ENCODE peak calls at places on chromosomes 16 and 17, in nine cellular contexts. O, N, E, Z, P, D, C, G and K are unnamed samples. For H3K4me1, the result is how much of the 10 kb centered on the place peaks cover.

GRCh38 chr17:69448431-69449102 is 34.1 kb downstream of the MAP2K6 start:
- DNase-seq in O (peak), N (no peak), E (no peak), Z (peak), P (no peak), D (peak), C (no peak), G (no peak), K (peak)

GRCh38 chr17:50763716-50764450 is 3.4 kb downstream of the ANKRD40CL start:
- DNase-seq in O (no peak), N (no peak), E (no peak), Z (no peak), P (no peak), D (no peak), C (no peak), G (no peak), K (no peak)

GRCh38 chr16:80527297-80527696 is 13.5 kb upstream of the DYNLRB2 start:
- DNase-seq in O (no peak), N (peak), E (no peak), Z (peak), P (peak), D (no peak), C (no peak), G (no peak), K (peak)

GRCh38 chr16:30459456-30459855 is 13.1 kb upstream of the ITGAL start:
- DNase-seq in O (no peak), N (no peak), E (no peak), Z (no peak), P (no peak), D (no peak), C (no peak), G (no peak), K (no peak)

GRCh38 chr16:10576390-10577304 is 3.8 kb downstream of the EMP2 start:
- DNase-seq in O (no peak), N (no peak), E (no peak), Z (no peak), P (no peak), D (no peak), C (no peak), G (no peak), K (no peak)

GRCh38 chr16:55171241-55171640 is 152.8 kb upstream of the IRX6 start:
- DNase-seq in O (no peak), N (no peak), E (no peak), Z (no peak), P (no peak), D (no peak), C (no peak), G (no peak), K (no peak)

GRCh38 chr16:77585379-77585778 is 136.9 kb upstream of the NUDT7 start:
- DNase-seq in O (no peak), N (no peak), E (no peak), Z (peak), P (no peak), D (no peak), C (no peak), G (no peak), K (no peak)

GRCh38 chr17:51995797-51996403 is 162.6 kb downstream of the CA10 start:
- DNase-seq in O (no peak), N (no peak), E (no peak), Z (no peak), P (no peak), D (no peak), C (no peak), G (no peak), K (no peak)

GRCh38 chr16:450800-451512 is 25.5 kb downstream of the RAB11FIP3 start:
- DNase-seq in O (no peak), N (no peak), E (no peak), Z (no peak), P (no peak), D (no peak), C (no peak), G (no peak), K (no peak)

GRCh38 chr17:34797724-34798123 is 163.5 kb downstream of the CCT6B start:
- DNase-seq in O (no peak), N (no peak), E (no peak), Z (peak), P (peak), D (peak), C (no peak), G (no peak), K (no peak)

GRCh38 chr16:67460168-67460567 is 20.8 kb downstream of the ATP6V0D1 start:
- DNase-seq in O (no peak), N (no peak), E (no peak), Z (no peak), P (no peak), D (no peak), C (no peak), G (no peak), K (peak)

GRCh38 chr17:62692159-62692651 is 64.7 kb downstream of the MRC2 start:
- DNase-seq in O (no peak), N (no peak), E (no peak), Z (no peak), P (no peak), D (no peak), C (no peak), G (no peak), K (no peak)

GRCh38 chr16:85761866-85762265 is 11.0 kb upstream of the C16orf74 start:
- DNase-seq in O (no peak), N (no peak), E (no peak), Z (no peak), P (no peak), D (no peak), C (no peak), G (no peak), K (no peak)

GRCh38 chr16:3145660-3146059 is 10.8 kb downstream of the ZNF213 start:
- DNase-seq in O (no peak), N (no peak), E (no peak), Z (no peak), P (no peak), D (no peak), C (no peak), G (no peak), K (no peak)

GRCh38 chr16:68406458-68407041 is 41.8 kb downstream of the SMPD3 start:
- DNase-seq in O (no peak), N (no peak), E (no peak), Z (peak), P (no peak), D (no peak), C (no peak), G (no peak), K (no peak)

GRCh38 chr17:57215317-57215716 is 41.0 kb upstream of the MSI2 start:
- DNase-seq in O (no peak), N (no peak), E (peak), Z (peak), P (no peak), D (no peak), C (no peak), G (peak), K (no peak)

GRCh38 chr16:450385-450784 is 24.9 kb downstream of the RAB11FIP3 start:
- DNase-seq in O (no peak), N (no peak), E (no peak), Z (no peak), P (no peak), D (no peak), C (no peak), G (no peak), K (no peak)

GRCh38 chr16:4465977-4466779 is 8.2 kb downstream of the NMRAL1 start:
- DNase-seq in O (no peak), N (no peak), E (no peak), Z (no peak), P (no peak), D (no peak), C (no peak), G (peak), K (peak)

GRCh38 chr16:26981266-26981938 is 85.3 kb upstream of the C16orf82 start:
- DNase-seq in O (no peak), N (no peak), E (no peak), Z (peak), P (no peak), D (no peak), C (no peak), G (no peak), K (no peak)

GRCh38 chr16:74275031-74275636 is 21.5 kb upstream of the PSMD7 start:
- DNase-seq in O (no peak), N (peak), E (no peak), Z (peak), P (peak), D (no peak), C (no peak), G (no peak), K (no peak)

GRCh38 chr17:78997231-78997741 is 12.3 kb downstream of the CANT1 start:
- DNase-seq in O (peak), N (no peak), E (no peak), Z (no peak), P (no peak), D (no peak), C (no peak), G (no peak), K (peak)

GRCh38 chr17:83081561-83082201 is 2.3 kb downstream of the METRNL start:
- DNase-seq in O (no peak), N (no peak), E (no peak), Z (no peak), P (no peak), D (no peak), C (no peak), G (peak), K (peak)

GRCh38 chr17:29243792-29244191 is 2.9 kb upstream of the CRYBA1 start:
- DNase-seq in O (no peak), N (no peak), E (no peak), Z (peak), P (peak), D (no peak), C (no peak), G (no peak), K (no peak)

GRCh38 chr17:1087381-1088241 is 90.7 kb downstream of the TIMM22 start:
- DNase-seq in O (peak), N (no peak), E (peak), Z (peak), P (peak), D (peak), C (no peak), G (peak), K (peak)

GRCh38 chr17:56913000-56913866 is 616 bp downstream of the TRIM25 start:
- DNase-seq in O (no peak), N (no peak), E (no peak), Z (no peak), P (no peak), D (peak), C (no peak), G (no peak), K (no peak)

GRCh38 chr16:30882429-30883310 is 11.2 kb downstream of the BCL7C start:
- DNase-seq in O (no peak), N (no peak), E (no peak), Z (no peak), P (no peak), D (no peak), C (no peak), G (no peak), K (peak)

GRCh38 chr17:69609495-69610315 is 195.2 kb downstream of the MAP2K6 start:
- DNase-seq in O (no peak), N (peak), E (no peak), Z (peak), P (peak), D (no peak), C (no peak), G (no peak), K (peak)

GRCh38 chr16:11004957-11005610 is 60.7 kb downstream of the CLEC16A start:
- DNase-seq in O (no peak), N (no peak), E (no peak), Z (peak), P (no peak), D (no peak), C (no peak), G (no peak), K (no peak)

GRCh38 chr17:17988427-17988945 is 15.8 kb downstream of the DRC3 start:
- DNase-seq in O (no peak), N (no peak), E (no peak), Z (no peak), P (no peak), D (no peak), C (no peak), G (no peak), K (no peak)

DNA sequence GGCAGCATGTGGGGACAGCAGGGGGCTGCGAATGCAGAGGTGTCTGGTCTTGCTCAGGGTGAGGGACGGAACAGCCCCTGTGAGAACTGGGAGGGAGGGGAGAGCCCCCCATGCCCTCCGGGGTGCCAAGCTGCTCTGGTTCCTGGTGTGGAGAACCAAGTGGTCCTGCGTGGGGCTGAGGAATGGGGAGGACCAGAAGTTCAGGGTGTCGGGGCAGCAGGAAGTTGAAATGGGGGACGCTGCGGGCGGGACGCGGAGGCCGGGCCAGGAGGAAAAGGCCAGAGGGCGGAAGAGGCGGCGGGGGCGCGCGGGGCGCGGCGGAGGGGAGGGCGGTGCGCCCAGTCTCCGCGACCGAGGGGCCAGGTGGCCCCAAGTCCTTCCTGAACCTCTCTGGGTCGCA is 3.6 kb downstream of the ALDH3A1 start:
- DNase-seq in O (no peak), N (no peak), E (no peak), Z (no peak), P (no peak), D (no peak), C (no peak), G (no peak), K (peak)
- H3K4me3 ChIP-seq in O (peak), N (peak), E (peak), Z (peak), P (peak), D (peak), C (peak), G (peak), K (no peak)

DNA sequence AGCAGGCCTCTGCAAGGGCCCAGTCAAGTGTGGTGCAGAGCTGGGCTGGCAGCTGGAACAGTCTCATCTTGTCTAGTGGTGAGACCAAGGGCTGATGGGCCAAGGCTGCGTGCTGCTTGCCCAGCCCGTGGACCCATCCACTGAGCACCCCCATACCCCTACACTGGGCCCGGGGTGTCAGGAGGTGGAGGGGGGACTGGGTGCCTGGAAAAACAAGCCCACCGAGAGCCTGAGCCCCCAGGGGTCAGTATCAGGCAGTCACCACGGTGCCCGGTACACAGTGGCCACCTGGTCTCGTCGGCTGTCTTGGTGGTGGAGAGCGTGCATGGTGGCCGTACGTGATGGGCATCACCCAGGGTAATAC is 238.3 kb downstream of the SEC14L1 start:
- DNase-seq in O (no peak), N (no peak), E (no peak), Z (no peak), P (no peak), D (no peak), C (no peak), G (no peak), K (no peak)
- H3K4me1 ChIP-seq in O (half or more), N (under half), E (under half), Z (half or more), P (half or more), D (half or more), C (half or more), G (half or more), K (under half)

GRCh38 chr17:21286771-21287702 is 2.5 kb downstream of the MAP2K3 start:
- DNase-seq in O (peak), N (peak), E (no peak), Z (no peak), P (peak), D (peak), C (no peak), G (peak), K (peak)
- H3K4me3 ChIP-seq in O (peak), N (peak), E (peak), Z (peak), P (peak), D (no peak), C (peak), G (peak), K (no peak)

GRCh38 chr17:64218066-64218465 is 45.0 kb downstream of the TEX2 start:
- DNase-seq in O (no peak), N (no peak), E (no peak), Z (no peak), P (no peak), D (no peak), C (no peak), G (no peak), K (no peak)

GRCh38 chr17:64216030-64216384 is 47.1 kb downstream of the TEX2 start:
- DNase-seq in O (no peak), N (no peak), E (no peak), Z (peak), P (no peak), D (no peak), C (no peak), G (no peak), K (no peak)

GRCh38 chr17:64214950-64215349 is 48.1 kb downstream of the TEX2 start:
- DNase-seq in O (no peak), N (no peak), E (no peak), Z (peak), P (no peak), D (no peak), C (no peak), G (peak), K (no peak)

GRCh38 chr17:64216385-64217248 is 46.4 kb downstream of the TEX2 start:
- DNase-seq in O (peak), N (no peak), E (no peak), Z (peak), P (no peak), D (peak), C (no peak), G (peak), K (peak)

GRCh38 chr17:64217249-64217652 is 45.8 kb downstream of the TEX2 start:
- DNase-seq in O (no peak), N (no peak), E (no peak), Z (peak), P (no peak), D (no peak), C (no peak), G (no peak), K (peak)
- H3K4me1 ChIP-seq in O (under half), N (under half), E (under half), Z (under half), P (under half), D (under half), C (half or more), G (under half), K (under half)

GRCh38 chr17:6626616-6627015 is 13.9 kb downstream of the KIAA0753 start:
- DNase-seq in O (no peak), N (no peak), E (no peak), Z (no peak), P (no peak), D (no peak), C (no peak), G (no peak), K (no peak)
- H3K4me3 ChIP-seq in O (no peak), N (no peak), E (no peak), Z (no peak), P (no peak), D (no peak), C (no peak), G (no peak), K (no peak)

GRCh38 chr17:7174603-7175362 is 4.4 kb downstream of the ASGR1 start:
- DNase-seq in O (no peak), N (no peak), E (no peak), Z (peak), P (no peak), D (no peak), C (no peak), G (no peak), K (no peak)
- H3K4me1 ChIP-seq in O (under half), N (under half), E (under half), Z (under half), P (under half), D (under half), C (under half), G (under half), K (under half)

GRCh38 chr17:80872011-80872929 is 119.4 kb upstream of the CHMP6 start:
- DNase-seq in O (no peak), N (no peak), E (no peak), Z (no peak), P (no peak), D (no peak), C (no peak), G (no peak), K (peak)
- H3K4me3 ChIP-seq in O (no peak), N (no peak), E (no peak), Z (no peak), P (no peak), D (no peak), C (no peak), G (no peak), K (no peak)

GRCh38 chr17:48612854-48613691 is 2.0 kb downstream of the HOXB8 start:
- DNase-seq in O (no peak), N (no peak), E (no peak), Z (peak), P (peak), D (no peak), C (no peak), G (no peak), K (peak)
- H3K4me1 ChIP-seq in O (under half), N (half or more), E (under half), Z (under half), P (under half), D (under half), C (half or more), G (half or more), K (under half)

GRCh38 chr17:4140125-4140524 is 2.7 kb downstream of the ZZEF1 start:
- DNase-seq in O (no peak), N (no peak), E (no peak), Z (no peak), P (no peak), D (no peak), C (no peak), G (no peak), K (no peak)
- H3K4me3 ChIP-seq in O (no peak), N (no peak), E (no peak), Z (no peak), P (no peak), D (no peak), C (no peak), G (no peak), K (no peak)

GRCh38 chr17:64056269-64057005 is 36.0 kb upstream of the ICAM2 start:
- DNase-seq in O (no peak), N (no peak), E (no peak), Z (no peak), P (no peak), D (peak), C (no peak), G (no peak), K (no peak)

GRCh38 chr17:64059756-64060155 is 39.3 kb upstream of the ICAM2 start:
- DNase-seq in O (no peak), N (no peak), E (no peak), Z (no peak), P (no peak), D (no peak), C (no peak), G (no peak), K (no peak)

GRCh38 chr17:64058547-64059115 is 38.2 kb upstream of the ICAM2 start:
- DNase-seq in O (no peak), N (no peak), E (no peak), Z (peak), P (no peak), D (peak), C (no peak), G (no peak), K (no peak)

GRCh38 chr17:64055183-64056142 is 35.0 kb upstream of the ICAM2 start:
- DNase-seq in O (no peak), N (no peak), E (no peak), Z (no peak), P (no peak), D (peak), C (no peak), G (no peak), K (no peak)

GRCh38 chr17:64057701-64058263 is 37.3 kb upstream of the ICAM2 start:
- DNase-seq in O (no peak), N (no peak), E (no peak), Z (no peak), P (peak), D (no peak), C (no peak), G (no peak), K (no peak)
- H3K4me1 ChIP-seq in O (under half), N (under half), E (under half), Z (under half), P (under half), D (half or more), C (under half), G (under half), K (under half)